ENCODE peak calls at places on chromosomes 2 and 18, in seven cellular contexts. W, N, X, Y, O, L and R are unnamed samples.

GRCh38 chr18:63936156-63936931 is 12.8 kb upstream of the HMSD start:
- DNase-seq in W (peak; percentile 69), N (peak; percentile 92), X (peak; percentile 92), Y (peak; percentile 74), O (peak; percentile 65), L (peak; percentile 87), R (peak; percentile 93)

GRCh38 chr2:46298522-46299351 is 1.5 kb downstream of the EPAS1 start:
- DNase-seq in W (peak; percentile 37), N (peak; percentile 78), X (peak; percentile 56), Y (peak; percentile 42), O (peak; percentile 60), L (peak; percentile 77), R (peak; percentile 78)

GRCh38 chr2:233708942-233709341 is 3.8 kb upstream of the UGT1A5 start:
- DNase-seq in W (no peak), N (no peak), X (peak; percentile 45), Y (no peak), O (no peak), L (no peak), R (no peak)

GRCh38 chr2:168816369-168816768 is 13.9 kb downstream of the NOSTRIN start:
- DNase-seq in W (no peak), N (no peak), X (peak; percentile 78), Y (peak; percentile 53), O (no peak), L (no peak), R (no peak)

GRCh38 chr2:73925033-73925704 is 1.5 kb upstream of the DGUOK start:
- DNase-seq in W (no peak), N (no peak), X (no peak), Y (no peak), O (no peak), L (no peak), R (no peak)

GRCh38 chr2:231355802-231356473 is 39.6 kb upstream of the B3GNT7 start:
- DNase-seq in W (no peak), N (no peak), X (peak; percentile 51), Y (no peak), O (no peak), L (no peak), R (peak; percentile 40)

GRCh38 chr2:26961603-26962184 is 8.7 kb upstream of the MAPRE3 start:
- DNase-seq in W (peak; percentile 84), N (peak; percentile 81), X (peak; percentile 93), Y (peak; percentile 94), O (peak; percentile 73), L (peak; percentile 89), R (peak; percentile 93)

GRCh38 chr18:54584065-54584464 is 7.0 kb upstream of the DYNAP start:
- DNase-seq in W (no peak), N (no peak), X (no peak), Y (no peak), O (no peak), L (no peak), R (no peak)

GRCh38 chr2:70779911-70780580 is 10.4 kb downstream of the FIGLA start:
- DNase-seq in W (no peak), N (no peak), X (no peak), Y (peak; percentile 80), O (no peak), L (no peak), R (no peak)

GRCh38 chr2:40361478-40361877 is 90.4 kb downstream of the SLC8A1 start:
- DNase-seq in W (no peak), N (no peak), X (no peak), Y (no peak), O (no peak), L (no peak), R (no peak)

GRCh38 chr2:75516378-75517122 is 44.2 kb downstream of the EVA1A start:
- DNase-seq in W (no peak), N (no peak), X (no peak), Y (no peak), O (no peak), L (peak; percentile 28), R (no peak)

GRCh38 chr2:54858021-54858681 is 134.7 kb downstream of the EML6 start:
- DNase-seq in W (no peak), N (no peak), X (no peak), Y (no peak), O (no peak), L (no peak), R (no peak)

GRCh38 chr18:45910405-45911023 is 56.6 kb downstream of the EPG5 start:
- DNase-seq in W (peak; percentile 15), N (peak; percentile 52), X (peak; percentile 63), Y (peak; percentile 61), O (peak; percentile 33), L (peak; percentile 47), R (peak; percentile 61)

GRCh38 chr2:240960309-240960962 is 38.0 kb upstream of the SNED1 start:
- DNase-seq in W (no peak), N (peak; percentile 78), X (no peak), Y (no peak), O (no peak), L (peak; percentile 37), R (peak; percentile 79)

GRCh38 chr2:68853035-68853434 is 18.2 kb downstream of the BMP10 start:
- DNase-seq in W (no peak), N (no peak), X (no peak), Y (peak; percentile 11), O (no peak), L (no peak), R (no peak)

GRCh38 chr2:136281281-136282117 is 163.6 kb upstream of the CXCR4 start:
- DNase-seq in W (no peak), N (no peak), X (peak; percentile 44), Y (no peak), O (no peak), L (no peak), R (no peak)

GRCh38 chr18:75068682-75069435 is 140.1 kb downstream of the PTGR3 start:
- DNase-seq in W (no peak), N (no peak), X (no peak), Y (no peak), O (no peak), L (no peak), R (no peak)

GRCh38 chr2:152411154-152411553 is 76.2 kb downstream of the FMNL2 start:
- DNase-seq in W (no peak), N (no peak), X (peak; percentile 52), Y (no peak), O (no peak), L (no peak), R (no peak)

GRCh38 chr18:27860701-27861107 is 316.2 kb downstream of the CDH2 start:
- DNase-seq in W (no peak), N (no peak), X (peak; percentile 21), Y (no peak), O (no peak), L (no peak), R (no peak)

GRCh38 chr2:203830294-203831055 is 37.1 kb upstream of the CTLA4 start:
- DNase-seq in W (no peak), N (no peak), X (no peak), Y (no peak), O (no peak), L (no peak), R (no peak)

GRCh38 chr2:85705680-85706039 is 11.5 kb downstream of the GNLY start:
- DNase-seq in W (no peak), N (peak; percentile 68), X (peak; percentile 45), Y (peak; percentile 58), O (no peak), L (no peak), R (peak; percentile 66)
- H3K4me1 ChIP-seq in W (no peaks in the 10 kb centered on the region), N (peaks cover 71% of the 10 kb centered on the region), X (no peaks in the 10 kb centered on the region), Y (peaks cover 43% of the 10 kb centered on the region), O (peaks cover 46% of the 10 kb centered on the region), L (no peaks in the 10 kb centered on the region), R (no peaks in the 10 kb centered on the region)

DNA sequence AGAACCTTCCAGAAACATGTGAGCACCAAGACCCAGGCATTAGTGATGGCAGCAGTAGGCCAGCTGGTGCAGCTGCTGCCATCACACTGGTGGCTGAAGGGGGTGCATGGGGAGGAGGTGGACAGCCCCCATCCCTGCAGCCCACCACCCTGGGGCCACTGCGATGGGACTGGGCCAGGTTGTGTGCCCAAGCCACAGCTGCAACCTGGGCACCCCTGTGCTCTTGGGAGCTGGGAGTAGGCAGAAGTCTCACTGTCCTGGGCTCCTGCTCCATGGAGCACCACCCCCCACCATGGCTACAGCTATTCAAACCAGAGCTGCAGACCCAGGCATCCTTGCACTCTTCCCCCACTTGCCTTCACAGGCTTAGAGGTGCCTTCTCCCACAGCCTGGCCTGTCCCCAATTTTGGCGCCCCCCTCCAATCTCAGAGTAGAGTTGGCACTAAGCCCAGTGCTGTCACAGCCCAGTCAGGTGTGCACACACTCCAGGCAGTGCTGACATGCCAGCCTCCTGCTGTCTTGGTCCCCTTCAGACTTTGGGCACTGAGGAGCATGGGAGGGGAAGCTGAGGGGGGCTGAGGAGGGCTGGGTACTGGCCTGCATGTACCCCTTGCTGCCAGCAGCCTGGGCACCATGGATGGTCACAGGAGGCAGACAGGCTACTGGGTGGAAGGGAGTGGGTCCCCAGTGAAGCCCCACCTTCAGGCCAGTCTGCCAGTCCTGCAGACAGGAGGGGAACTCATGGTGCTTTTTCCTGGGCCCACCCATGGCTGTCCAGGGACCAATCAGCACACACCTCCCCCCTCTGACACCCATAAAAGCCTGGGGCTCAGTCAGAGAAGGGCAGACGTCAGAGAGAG is 67.1 kb downstream of the CYP26B1 start:
- DNase-seq in W (no peak), N (no peak), X (no peak), Y (no peak), O (no peak), L (no peak), R (no peak)
- H3K27me3 ChIP-seq in W (no peaks in the 10 kb centered on the region), N (no peaks in the 10 kb centered on the region), X (no peaks in the 10 kb centered on the region), Y (no peaks in the 10 kb centered on the region), O (no peaks in the 10 kb centered on the region), L (no peaks in the 10 kb centered on the region), R (no peaks in the 10 kb centered on the region)

GRCh38 chr18:78512080-78512601 is 467.5 kb upstream of the SALL3 start:
- DNase-seq in W (no peak), N (no peak), X (no peak), Y (no peak), O (no peak), L (no peak), R (no peak)
- H3K4me3 ChIP-seq in W (peak overlapping the region; percentile 18), N (no peak overlapping the region), X (no peak overlapping the region), Y (no peak overlapping the region), O (no peak overlapping the region), L (no peak overlapping the region), R (no peak overlapping the region)

GRCh38 chr2:207143131-207143473 is 22.6 kb downstream of the KLF7 start:
- DNase-seq in W (no peak), N (no peak), X (no peak), Y (no peak), O (no peak), L (no peak), R (no peak)

GRCh38 chr2:207143474-207144190 is 22.1 kb downstream of the KLF7 start:
- DNase-seq in W (no peak), N (peak; percentile 79), X (peak; percentile 68), Y (no peak), O (peak; percentile 80), L (peak; percentile 16), R (peak; percentile 84)

GRCh38 chr2:207142461-207142860 is 23.3 kb downstream of the KLF7 start:
- DNase-seq in W (no peak), N (no peak), X (peak; percentile 81), Y (no peak), O (no peak), L (no peak), R (no peak)

GRCh38 chr2:207139551-207139950 is 26.2 kb downstream of the KLF7 start:
- DNase-seq in W (no peak), N (no peak), X (no peak), Y (no peak), O (no peak), L (no peak), R (no peak)

DNA sequence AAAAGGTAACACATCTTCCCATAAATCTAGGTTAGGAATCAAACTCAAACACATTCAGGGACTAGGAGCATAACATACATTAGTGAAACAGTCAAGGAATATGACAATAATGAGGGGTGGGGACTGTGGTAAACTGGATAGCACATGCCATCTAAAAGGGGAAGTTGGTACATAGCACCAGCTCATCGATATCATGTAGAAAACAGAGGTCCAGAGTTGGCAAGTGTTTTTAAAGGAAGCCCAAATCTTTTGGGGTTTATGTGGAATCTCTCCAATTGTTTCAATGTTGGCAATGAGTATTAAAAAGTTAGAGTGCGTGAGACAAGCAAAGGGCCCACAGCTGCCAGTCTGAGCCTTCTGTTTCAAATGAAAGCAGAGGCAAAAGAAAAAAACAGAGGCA is 24.4 kb downstream of the KLF7 start:
- DNase-seq in W (no peak), N (no peak), X (no peak), Y (no peak), O (no peak), L (no peak), R (no peak)
- H3K4me1 ChIP-seq in W (peaks cover 46% of the 10 kb centered on the region), N (peaks cover 95% of the 10 kb centered on the region), X (peaks cover 38% of the 10 kb centered on the region), Y (no peaks in the 10 kb centered on the region), O (peaks cover 61% of the 10 kb centered on the region), L (no peaks in the 10 kb centered on the region), R (peaks cover 42% of the 10 kb centered on the region)